ENCODE peak calls at places on chromosomes 11 and 22, in six cellular contexts. One of them, this sample, is unnamed.

GRCh38 chr22:38167988-38168407 is 13.6 kb downstream of the PLA2G6 start:
- DNase-seq in RWPE1: no peak
- DNase-seq in fibroblast of the aortic adventitia: no peak
- DNase-seq in GM10248: no peak
- DNase-seq in fibroblast of mammary gland: no peak
- DNase-seq in progenitor cell of endocrine pancreas: no peak
- DNase-seq in this sample: no peak

GRCh38 chr11:76791861-76792260 is 8.7 kb downstream of the TSKU start:
- DNase-seq in RWPE1: no peak
- DNase-seq in fibroblast of mammary gland: peak
- DNase-seq in fibroblast of the aortic adventitia: peak
- DNase-seq in progenitor cell of endocrine pancreas: no peak
- DNase-seq in GM10248: no peak
- DNase-seq in this sample: no peak

GRCh38 chr11:114075891-114076441 is 16.5 kb downstream of the ZBTB16 start:
- DNase-seq in fibroblast of the aortic adventitia: peak
- DNase-seq in fibroblast of mammary gland: peak
- DNase-seq in RWPE1: no peak
- DNase-seq in progenitor cell of endocrine pancreas: peak
- DNase-seq in GM10248: no peak
- DNase-seq in this sample: peak

GRCh38 chr11:32891657-32892354 is 805 bp upstream of the QSER1 start:
- DNase-seq in RWPE1: no peak
- DNase-seq in fibroblast of mammary gland: peak
- DNase-seq in GM10248: no peak
- DNase-seq in progenitor cell of endocrine pancreas: no peak
- DNase-seq in fibroblast of the aortic adventitia: peak
- DNase-seq in this sample: no peak

GRCh38 chr11:119319136-119319701 is 2.3 kb upstream of the MCAM start:
- DNase-seq in fibroblast of the aortic adventitia: no peak
- DNase-seq in fibroblast of mammary gland: no peak
- DNase-seq in RWPE1: no peak
- DNase-seq in progenitor cell of endocrine pancreas: no peak
- DNase-seq in GM10248: no peak
- DNase-seq in this sample: no peak

GRCh38 chr22:20550851-20551744 is 43.7 kb downstream of the MED15 start:
- DNase-seq in progenitor cell of endocrine pancreas: no peak
- DNase-seq in fibroblast of mammary gland: peak
- DNase-seq in RWPE1: no peak
- DNase-seq in GM10248: peak
- DNase-seq in fibroblast of the aortic adventitia: peak
- DNase-seq in this sample: no peak

GRCh38 chr11:130131957-130132850 is 27.4 kb upstream of the ST14 start:
- DNase-seq in GM10248: peak
- DNase-seq in RWPE1: peak
- DNase-seq in progenitor cell of endocrine pancreas: no peak
- DNase-seq in fibroblast of the aortic adventitia: peak
- DNase-seq in fibroblast of mammary gland: peak
- DNase-seq in this sample: peak

GRCh38 chr22:22745225-22746060 is 101.0 kb downstream of the GGTLC2 start:
- DNase-seq in progenitor cell of endocrine pancreas: peak
- DNase-seq in GM10248: peak
- DNase-seq in fibroblast of mammary gland: peak
- DNase-seq in fibroblast of the aortic adventitia: peak
- DNase-seq in RWPE1: no peak
- DNase-seq in this sample: peak

GRCh38 chr11:79440451-79441158 is at the start of gene TENM4:
- DNase-seq in progenitor cell of endocrine pancreas: peak
- DNase-seq in RWPE1: peak
- DNase-seq in fibroblast of the aortic adventitia: peak
- DNase-seq in GM10248: peak
- DNase-seq in fibroblast of mammary gland: peak
- DNase-seq in this sample: peak

GRCh38 chr11:79441159-79441875 is 487 bp upstream of the TENM4 start:
- DNase-seq in RWPE1: no peak
- DNase-seq in fibroblast of mammary gland: peak
- DNase-seq in fibroblast of the aortic adventitia: peak
- DNase-seq in progenitor cell of endocrine pancreas: no peak
- DNase-seq in GM10248: no peak
- DNase-seq in this sample: peak

GRCh38 chr11:79437981-79438630 is 2.7 kb downstream of the TENM4 start:
- DNase-seq in fibroblast of the aortic adventitia: peak
- DNase-seq in RWPE1: peak
- DNase-seq in progenitor cell of endocrine pancreas: no peak
- DNase-seq in GM10248: peak
- DNase-seq in fibroblast of mammary gland: peak
- DNase-seq in this sample: peak

GRCh38 chr11:79438631-79439429 is 2.0 kb downstream of the TENM4 start:
- DNase-seq in fibroblast of mammary gland: peak
- DNase-seq in progenitor cell of endocrine pancreas: no peak
- DNase-seq in fibroblast of the aortic adventitia: peak
- DNase-seq in GM10248: peak
- DNase-seq in RWPE1: peak
- DNase-seq in this sample: peak

DNA sequence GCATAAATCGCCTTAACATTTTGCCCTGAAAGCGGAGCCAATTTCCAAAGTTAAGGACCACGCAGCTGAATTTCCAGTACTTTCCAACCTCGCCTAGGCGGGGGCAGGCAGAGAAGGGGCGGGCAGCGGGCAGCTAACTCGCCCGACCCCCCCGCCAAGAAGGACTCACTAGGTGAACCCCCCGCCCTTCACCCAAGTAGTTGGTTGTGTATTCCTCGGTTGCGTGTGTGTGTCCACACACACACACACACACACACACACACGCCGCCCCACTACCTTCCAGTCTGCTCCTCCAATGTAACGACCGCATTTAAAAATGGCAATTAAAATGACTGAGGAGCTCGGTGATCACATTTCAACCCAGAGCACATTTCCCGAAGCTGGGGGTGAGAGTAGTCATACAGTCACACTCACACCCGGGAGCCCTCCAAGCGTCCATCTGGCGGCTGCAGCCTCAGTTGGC is 1.4 kb downstream of the TENM4 start:
- DNase-seq in RWPE1: peak
- DNase-seq in fibroblast of the aortic adventitia: peak
- DNase-seq in progenitor cell of endocrine pancreas: no peak
- DNase-seq in fibroblast of mammary gland: peak
- DNase-seq in GM10248: peak
- DNase-seq in this sample: peak
- TF ChIP-seq CTCF in RWPE1: no peak
- TF ChIP-seq CTCF in fibroblast of the aortic adventitia: no peak
- TF ChIP-seq CTCF in progenitor cell of endocrine pancreas: no peak
- TF ChIP-seq CTCF in fibroblast of mammary gland: no peak
- TF ChIP-seq CTCF in GM10248: no peak
- TF ChIP-seq CTCF in this sample: no peak

GRCh38 chr11:131579932-131580387 is 209.5 kb downstream of the NTM start:
- DNase-seq in fibroblast of the aortic adventitia: peak
- DNase-seq in GM10248: peak
- DNase-seq in RWPE1: peak
- DNase-seq in fibroblast of mammary gland: peak
- DNase-seq in progenitor cell of endocrine pancreas: no peak
- DNase-seq in this sample: peak
- TF ChIP-seq CTCF in fibroblast of the aortic adventitia: peak
- TF ChIP-seq CTCF in GM10248: peak
- TF ChIP-seq CTCF in RWPE1: no peak
- TF ChIP-seq CTCF in fibroblast of mammary gland: peak
- TF ChIP-seq CTCF in progenitor cell of endocrine pancreas: peak
- TF ChIP-seq CTCF in this sample: peak

GRCh38 chr11:68454767-68455166 is 5.8 kb upstream of the PPP6R3 start:
- DNase-seq in progenitor cell of endocrine pancreas: no peak
- DNase-seq in fibroblast of mammary gland: no peak
- DNase-seq in GM10248: no peak
- DNase-seq in fibroblast of the aortic adventitia: no peak
- DNase-seq in RWPE1: no peak
- DNase-seq in this sample: no peak
- TF ChIP-seq CTCF in progenitor cell of endocrine pancreas: no peak
- TF ChIP-seq CTCF in fibroblast of mammary gland: no peak
- TF ChIP-seq CTCF in GM10248: no peak
- TF ChIP-seq CTCF in fibroblast of the aortic adventitia: no peak
- TF ChIP-seq CTCF in RWPE1: no peak
- TF ChIP-seq CTCF in this sample: no peak

DNA sequence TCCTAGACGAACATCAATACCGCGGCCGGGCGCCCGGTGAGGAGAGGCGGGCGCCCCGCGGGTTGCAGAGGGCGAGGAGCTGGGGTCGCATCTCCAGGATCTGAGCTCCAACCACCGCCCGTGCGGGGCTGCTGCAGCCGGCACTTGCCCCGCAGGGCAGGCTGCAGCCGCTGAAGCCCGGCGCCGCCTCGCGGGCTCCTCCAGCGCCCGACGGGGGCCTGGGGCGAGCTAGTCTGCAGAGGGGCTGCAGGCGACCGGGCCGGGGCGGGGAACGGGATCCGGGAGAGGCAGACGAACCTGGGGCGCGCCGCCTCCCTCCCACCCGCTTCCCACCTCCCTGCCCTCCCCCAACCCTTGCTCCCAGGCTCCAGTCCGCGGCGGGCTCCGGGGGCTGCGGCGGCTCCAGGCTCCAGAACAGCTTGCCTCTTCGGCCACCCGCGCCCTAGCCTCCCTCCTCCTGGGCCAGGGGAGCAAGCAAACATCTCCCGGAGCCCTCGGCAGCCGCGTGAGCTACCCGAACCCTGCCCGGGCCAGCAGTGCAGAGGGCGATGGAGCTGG is 858 bp downstream of the TENM4 start:
- DNase-seq in GM10248: peak
- DNase-seq in fibroblast of the aortic adventitia: no peak
- DNase-seq in RWPE1: peak
- DNase-seq in progenitor cell of endocrine pancreas: peak
- DNase-seq in fibroblast of mammary gland: no peak
- DNase-seq in this sample: peak
- TF ChIP-seq CTCF in GM10248: no peak
- TF ChIP-seq CTCF in fibroblast of the aortic adventitia: no peak
- TF ChIP-seq CTCF in RWPE1: peak
- TF ChIP-seq CTCF in progenitor cell of endocrine pancreas: peak
- TF ChIP-seq CTCF in fibroblast of mammary gland: no peak
- TF ChIP-seq CTCF in this sample: no peak

GRCh38 chr22:43884600-43885318 is 7.1 kb downstream of the PNPLA5 start:
- DNase-seq in fibroblast of mammary gland: peak
- DNase-seq in fibroblast of the aortic adventitia: peak
- DNase-seq in RWPE1: peak
- DNase-seq in GM10248: peak
- DNase-seq in progenitor cell of endocrine pancreas: peak
- DNase-seq in this sample: peak

GRCh38 chr22:43885786-43886185 is 6.0 kb downstream of the PNPLA5 start:
- DNase-seq in fibroblast of the aortic adventitia: no peak
- DNase-seq in fibroblast of mammary gland: no peak
- DNase-seq in RWPE1: no peak
- DNase-seq in GM10248: no peak
- DNase-seq in progenitor cell of endocrine pancreas: no peak
- DNase-seq in this sample: no peak

GRCh38 chr22:43886231-43886630 is 5.6 kb downstream of the PNPLA5 start:
- DNase-seq in GM10248: no peak
- DNase-seq in fibroblast of mammary gland: no peak
- DNase-seq in fibroblast of the aortic adventitia: no peak
- DNase-seq in progenitor cell of endocrine pancreas: no peak
- DNase-seq in RWPE1: no peak
- DNase-seq in this sample: no peak

GRCh38 chr22:43883719-43884415 is 7.9 kb downstream of the PNPLA5 start:
- DNase-seq in progenitor cell of endocrine pancreas: no peak
- DNase-seq in GM10248: no peak
- DNase-seq in RWPE1: no peak
- DNase-seq in fibroblast of mammary gland: no peak
- DNase-seq in fibroblast of the aortic adventitia: no peak
- DNase-seq in this sample: no peak

GRCh38 chr22:43885319-43885671 is 6.5 kb downstream of the PNPLA5 start:
- DNase-seq in RWPE1: no peak
- DNase-seq in progenitor cell of endocrine pancreas: no peak
- DNase-seq in fibroblast of mammary gland: no peak
- DNase-seq in GM10248: no peak
- DNase-seq in fibroblast of the aortic adventitia: no peak
- DNase-seq in this sample: no peak
- TF ChIP-seq CTCF in RWPE1: peak
- TF ChIP-seq CTCF in progenitor cell of endocrine pancreas: no peak
- TF ChIP-seq CTCF in fibroblast of mammary gland: no peak
- TF ChIP-seq CTCF in GM10248: no peak
- TF ChIP-seq CTCF in fibroblast of the aortic adventitia: no peak
- TF ChIP-seq CTCF in this sample: no peak

GRCh38 chr11:73324116-73324515 is 16.0 kb downstream of the ARHGEF17 start:
- DNase-seq in RWPE1: no peak
- DNase-seq in progenitor cell of endocrine pancreas: no peak
- DNase-seq in fibroblast of the aortic adventitia: no peak
- DNase-seq in fibroblast of mammary gland: no peak
- DNase-seq in GM10248: no peak
- DNase-seq in this sample: no peak

GRCh38 chr11:73325036-73325981 is 17.2 kb downstream of the ARHGEF17 start:
- DNase-seq in fibroblast of the aortic adventitia: peak
- DNase-seq in RWPE1: no peak
- DNase-seq in GM10248: peak
- DNase-seq in progenitor cell of endocrine pancreas: no peak
- DNase-seq in fibroblast of mammary gland: no peak
- DNase-seq in this sample: no peak

GRCh38 chr11:73327812-73328364 is 19.8 kb downstream of the ARHGEF17 start:
- DNase-seq in fibroblast of the aortic adventitia: no peak
- DNase-seq in progenitor cell of endocrine pancreas: no peak
- DNase-seq in RWPE1: no peak
- DNase-seq in fibroblast of mammary gland: no peak
- DNase-seq in GM10248: no peak
- DNase-seq in this sample: no peak

GRCh38 chr11:73324665-73325035 is 16.6 kb downstream of the ARHGEF17 start:
- DNase-seq in GM10248: no peak
- DNase-seq in progenitor cell of endocrine pancreas: no peak
- DNase-seq in fibroblast of the aortic adventitia: no peak
- DNase-seq in fibroblast of mammary gland: no peak
- DNase-seq in RWPE1: no peak
- DNase-seq in this sample: no peak

DNA sequence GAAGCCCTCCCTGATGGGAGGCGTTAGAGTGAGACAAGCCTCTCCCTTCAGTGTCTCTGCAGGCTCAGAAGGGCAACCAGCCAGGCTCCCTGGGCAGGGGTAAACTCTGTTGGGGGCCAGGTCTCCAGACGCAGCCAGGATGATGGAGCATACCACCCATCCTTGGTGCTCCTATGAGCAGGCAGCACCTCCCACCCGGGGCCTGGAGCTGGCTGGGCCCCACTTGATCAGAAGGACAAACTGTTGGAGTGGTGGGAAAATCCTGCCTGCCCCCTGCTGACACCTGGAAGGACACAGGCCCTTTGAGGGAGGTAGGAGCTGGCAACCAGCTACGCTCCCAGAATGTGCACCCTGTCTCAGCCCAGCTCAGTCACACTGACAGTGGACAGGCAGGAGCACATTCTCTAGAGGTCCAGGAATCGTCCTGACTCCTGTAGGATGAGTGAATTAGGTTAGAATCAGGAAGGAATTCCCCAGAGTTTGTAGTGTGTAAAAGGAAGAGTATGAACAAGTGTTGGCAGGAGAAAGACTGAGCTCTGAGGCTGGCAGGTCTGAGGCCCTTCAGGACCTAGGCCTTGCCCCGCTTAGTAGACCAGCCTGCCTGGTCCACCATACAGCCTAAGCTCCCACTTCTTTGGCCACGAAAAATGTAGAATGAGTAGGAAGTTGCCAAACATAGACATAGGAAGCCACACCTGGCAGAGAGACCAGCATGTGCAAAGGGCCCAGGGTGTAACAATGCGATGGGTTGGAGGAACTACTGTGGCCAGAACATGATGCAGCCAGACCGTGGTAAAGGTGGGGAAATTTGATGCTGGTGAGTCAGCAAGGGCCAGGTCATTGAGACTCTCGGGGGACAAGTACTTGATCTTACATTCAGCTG is 19.1 kb downstream of the ARHGEF17 start:
- DNase-seq in GM10248: peak
- DNase-seq in RWPE1: no peak
- DNase-seq in progenitor cell of endocrine pancreas: no peak
- DNase-seq in fibroblast of mammary gland: peak
- DNase-seq in fibroblast of the aortic adventitia: peak
- DNase-seq in this sample: no peak
- TF ChIP-seq CTCF in GM10248: no peak
- TF ChIP-seq CTCF in RWPE1: no peak
- TF ChIP-seq CTCF in progenitor cell of endocrine pancreas: no peak
- TF ChIP-seq CTCF in fibroblast of mammary gland: no peak
- TF ChIP-seq CTCF in fibroblast of the aortic adventitia: no peak
- TF ChIP-seq CTCF in this sample: no peak